ENCODE peak calls at places on chromosome 11, in ten cellular contexts. V is lower lobe of right lung; Q is stimulated activated CD4-positive, alpha-beta T cell treated with anti-CD3 and anti-CD28 coated beads, TNF-alpha, amount 100 ng/mL, for 1 hour; J is activated CD4-positive, alpha-beta T cell treated with anti-CD3 and anti-CD28 coated beads, Interleukin-2, amount 50 U/mL, for 4 hours; D is KBM-7; B is NCI-H1105 treated with DMSO at 0.1 percent for 48 hours; G is activated CD8-positive, alpha-beta T cell treated with anti-CD3 and anti-CD28 coated beads, Interleukin-2, amount 10 ng/mL, durations not matched to agents 7 days and 5 days; H is GM19239; Z is Peyer's patch; P is RKO. C is an unnamed sample.

GRCh38 chr11:36431429-36432092 is 78.5 kb downstream of the TRAF6 start:
- DNase-seq in Z (no peak), B (no peak), V (no peak), P (peak), J (peak), H (no peak), D (no peak), Q (no peak), G (no peak), C (peak)

GRCh38 chr11:134069426-134069921 is 602 bp downstream of the JAM3 start:
- DNase-seq in D (no peak), H (no peak), P (no peak), Z (no peak), B (peak), V (no peak), G (no peak), J (no peak), Q (no peak), C (no peak)

GRCh38 chr11:109677876-109678275 is 255.9 kb downstream of the C11orf87 start:
- DNase-seq in B (no peak), Q (no peak), P (no peak), J (no peak), H (no peak), V (no peak), Z (no peak), D (no peak), G (no peak), C (no peak)

GRCh38 chr11:61718613-61719302 is 33.7 kb upstream of the MYRF start:
- DNase-seq in Q (no peak), P (no peak), J (no peak), D (no peak), V (no peak), Z (no peak), G (no peak), H (no peak), B (no peak), C (no peak)

GRCh38 chr11:72136677-72137255 is 1.2 kb downstream of the FOLR3 start:
- DNase-seq in J (no peak), P (no peak), G (no peak), Q (no peak), H (no peak), B (no peak), V (no peak), D (no peak), Z (no peak), C (no peak)

GRCh38 chr11:112296044-112296443 is 35.4 kb upstream of the PLET1 start:
- DNase-seq in H (no peak), P (no peak), D (no peak), J (no peak), Z (no peak), V (no peak), Q (no peak), B (no peak), G (no peak), C (no peak)

GRCh38 chr11:126630893-126631292 is 275.4 kb downstream of the ST3GAL4 start:
- DNase-seq in J (no peak), B (no peak), P (no peak), Z (no peak), Q (no peak), H (no peak), G (no peak), V (no peak), D (no peak), C (no peak)

GRCh38 chr11:88183233-88183632 is 8.0 kb upstream of the RAB38 start:
- DNase-seq in Z (no peak), J (no peak), D (no peak), Q (no peak), V (no peak), H (no peak), B (no peak), G (no peak), P (no peak), C (no peak)

GRCh38 chr11:76207642-76208378 is 1.5 kb upstream of the WNT11 start:
- DNase-seq in D (peak), Z (peak), B (peak), H (peak), J (peak), Q (peak), G (peak), P (peak), V (peak), C (peak)

GRCh38 chr11:128772814-128773213 is 78.9 kb downstream of the FLI1 start:
- DNase-seq in P (no peak), J (peak), Z (no peak), H (no peak), D (no peak), B (peak), G (peak), V (peak), Q (peak), C (peak)

GRCh38 chr11:1778141-1778911 is 14.6 kb upstream of the CTSD start:
- DNase-seq in J (no peak), B (no peak), V (peak), Z (peak), Q (no peak), P (no peak), D (no peak), G (no peak), H (no peak), C (peak)

GRCh38 chr11:39236916-39237315 is 2222.5 kb downstream of the LRRC4C start:
- DNase-seq in Q (no peak), D (no peak), J (no peak), H (no peak), P (no peak), Z (no peak), V (no peak), G (no peak), B (no peak), C (no peak)

GRCh38 chr11:1782831-1783724 is 19.4 kb upstream of the CTSD start:
- DNase-seq in D (no peak), G (no peak), H (no peak), J (no peak), B (no peak), P (no peak), Q (no peak), Z (peak), V (peak), C (peak)

GRCh38 chr11:19027829-19028595 is 32.5 kb downstream of the MRGPRX2 start:
- DNase-seq in B (no peak), V (no peak), H (no peak), P (peak), J (no peak), G (no peak), Q (no peak), Z (no peak), D (no peak), C (no peak)

GRCh38 chr11:62719302-62719978 is 7.8 kb downstream of the HNRNPUL2 start:
- DNase-seq in G (no peak), Q (no peak), V (no peak), Z (no peak), D (no peak), J (no peak), P (no peak), H (no peak), B (no peak), C (no peak)

GRCh38 chr11:37788141-37788877 is 1190.3 kb upstream of the RAG2 start:
- DNase-seq in G (no peak), P (peak), Q (no peak), D (no peak), H (no peak), J (no peak), V (no peak), B (no peak), Z (no peak), C (no peak)

GRCh38 chr11:109247071-109247470 is 174.9 kb upstream of the C11orf87 start:
- DNase-seq in G (no peak), V (no peak), B (no peak), J (no peak), Q (no peak), D (no peak), P (peak), H (no peak), Z (no peak), C (no peak)

GRCh38 chr11:76740772-76741171 is 42.4 kb upstream of the TSKU start:
- DNase-seq in P (no peak), V (no peak), Z (no peak), J (no peak), Q (no peak), B (no peak), D (no peak), H (no peak), G (no peak), C (no peak)

GRCh38 chr11:46055371-46055770 is 65.9 kb downstream of the PHF21A start:
- DNase-seq in H (no peak), D (no peak), Q (no peak), B (no peak), G (no peak), Z (no peak), P (no peak), J (no peak), V (no peak), C (no peak)

GRCh38 chr11:10164621-10165020 is 129.4 kb downstream of the SBF2 start:
- DNase-seq in Q (no peak), B (no peak), D (no peak), J (no peak), H (no peak), V (no peak), G (no peak), Z (no peak), P (no peak), C (no peak)

GRCh38 chr11:74948546-74948897 is 369 bp downstream of the XRRA1 start:
- DNase-seq in V (no peak), H (no peak), P (peak), Q (no peak), D (no peak), J (no peak), G (no peak), B (peak), Z (no peak), C (no peak)

GRCh38 chr11:9600166-9600565 is 26.7 kb downstream of the WEE1 start:
- DNase-seq in D (no peak), B (no peak), H (no peak), Z (no peak), V (no peak), G (no peak), J (no peak), Q (no peak), P (no peak), C (no peak)

GRCh38 chr11:113627297-113627696 is 78.8 kb downstream of the TMPRSS5 start:
- DNase-seq in Q (no peak), D (no peak), J (no peak), B (no peak), V (no peak), P (no peak), Z (no peak), G (no peak), H (no peak), C (no peak)

GRCh38 chr11:95991545-95991944 is 67.6 kb upstream of the MTMR2 start:
- DNase-seq in Z (no peak), V (no peak), P (no peak), B (no peak), H (no peak), Q (no peak), J (no peak), D (no peak), G (no peak), C (no peak)

GRCh38 chr11:32888805-32889204 is 3.8 kb upstream of the QSER1 start:
- DNase-seq in Z (no peak), D (no peak), H (no peak), G (no peak), V (no peak), B (no peak), Q (no peak), P (no peak), J (no peak), C (no peak)

GRCh38 chr11:84249344-84250135 is 963.4 kb upstream of the CCDC90B start:
- DNase-seq in H (no peak), P (peak), Z (no peak), B (no peak), Q (no peak), V (no peak), D (no peak), J (no peak), G (no peak), C (no peak)

GRCh38 chr11:45771942-45772522 is 32.9 kb upstream of the SLC35C1 start:
- DNase-seq in Z (peak), Q (peak), P (peak), B (peak), V (peak), D (peak), H (peak), G (peak), J (peak), C (peak)

GRCh38 chr11:124783002-124783401 is 17.2 kb downstream of the MSANTD2 start:
- DNase-seq in G (no peak), B (no peak), P (no peak), J (no peak), H (no peak), V (no peak), Z (no peak), D (no peak), Q (no peak), C (no peak)

GRCh38 chr11:95793111-95793510 is 2.8 kb downstream of the CEP57 start:
- DNase-seq in Z (no peak), H (no peak), P (no peak), D (no peak), J (no peak), B (no peak), V (no peak), Q (no peak), G (no peak), C (no peak)

GRCh38 chr11:121881806-121882205 is 234.2 kb downstream of the BLID start:
- DNase-seq in G (no peak), J (no peak), Q (no peak), D (no peak), H (no peak), Z (no peak), P (no peak), V (no peak), B (no peak), C (no peak)

GRCh38 chr11:103609117-103610066 is 427.0 kb upstream of the DDI1 start:
- DNase-seq in J (no peak), H (no peak), P (peak), Q (no peak), Z (no peak), G (no peak), D (no peak), V (no peak), B (no peak), C (no peak)

GRCh38 chr11:18723991-18724390 is 2.0 kb downstream of the IGSF22 start:
- DNase-seq in H (no peak), J (no peak), D (no peak), G (no peak), Z (no peak), P (no peak), B (peak), Q (no peak), V (no peak), C (no peak)

GRCh38 chr11:32200448-32200847 is 109.6 kb downstream of the RCN1 start:
- DNase-seq in H (no peak), G (no peak), B (no peak), V (no peak), J (no peak), Q (no peak), D (no peak), P (no peak), Z (no peak), C (no peak)

GRCh38 chr11:107719557-107720304 is 7.9 kb upstream of the SLN start:
- DNase-seq in Z (no peak), P (no peak), G (no peak), H (no peak), D (no peak), J (no peak), Q (no peak), V (no peak), B (no peak), C (no peak)

GRCh38 chr11:121829159-121829643 is 286.8 kb downstream of the BLID start:
- DNase-seq in Q (no peak), G (no peak), D (no peak), V (no peak), B (no peak), J (no peak), P (peak), Z (no peak), H (no peak), C (peak)

GRCh38 chr11:33779849-33780528 is 5.7 kb upstream of the FBXO3 start:
- DNase-seq in V (no peak), J (no peak), D (no peak), Q (no peak), Z (no peak), P (no peak), B (no peak), H (no peak), G (no peak), C (no peak)

GRCh38 chr11:126115820-126116319 is 53.2 kb upstream of the CDON start:
- DNase-seq in B (peak), D (no peak), P (no peak), J (no peak), Z (peak), H (no peak), G (no peak), Q (no peak), V (peak), C (no peak)

GRCh38 chr11:5246772-5247478 is 2.7 kb downstream of the HBG1 start:
- DNase-seq in Q (no peak), V (no peak), P (no peak), Z (no peak), G (no peak), H (no peak), B (no peak), D (no peak), J (no peak), C (no peak)

GRCh38 chr11:119323532-119324033 is 6.7 kb upstream of the MCAM start:
- DNase-seq in G (peak), B (peak), D (peak), Q (no peak), P (peak), J (peak), V (no peak), Z (peak), H (no peak), C (no peak)

GRCh38 chr11:68759991-68760390 is 8.7 kb upstream of the TESMIN start:
- DNase-seq in Z (no peak), Q (no peak), G (no peak), B (no peak), H (no peak), J (no peak), P (no peak), D (no peak), V (no peak), C (no peak)